ENCODE peak calls at places on chromosomes 12 and 14, in seven cellular contexts. Q, W, H, F, Z, L and U are unnamed samples.

GRCh38 chr12:66453111-66453510 is 150.8 kb downstream of the HELB start:
- DNase-seq in Q (no peak), W (no peak), H (no peak), F (no peak), Z (no peak), L (no peak), U (no peak)

GRCh38 chr12:103964805-103965204 is 867 bp upstream of the TDG start:
- DNase-seq in Q (no peak), W (no peak), H (no peak), F (no peak), Z (no peak), L (no peak), U (no peak)

GRCh38 chr12:2892246-2892645 is 1.6 kb downstream of the TULP3 start:
- DNase-seq in Q (peak; percentile 62), W (no peak), H (no peak), F (no peak), Z (no peak), L (no peak), U (no peak)

GRCh38 chr12:52147367-52147972 is 44.3 kb downstream of the KRT80 start:
- DNase-seq in Q (peak; percentile 98), W (peak; percentile 9), H (peak; percentile 42), F (peak; percentile 67), Z (peak; percentile 96), L (peak; percentile 99), U (no peak)

GRCh38 chr12:103482365-103482764 is 13.4 kb downstream of the C12orf42 start:
- DNase-seq in Q (no peak), W (no peak), H (no peak), F (no peak), Z (no peak), L (no peak), U (no peak)

GRCh38 chr14:95156153-95156764 is 1.1 kb downstream of the DICER1 start:
- DNase-seq in Q (peak; percentile 11), W (no peak), H (no peak), F (no peak), Z (peak; percentile 15), L (peak; percentile 6), U (no peak)

GRCh38 chr12:122862110-122862634 is 26.9 kb downstream of the HIP1R start:
- DNase-seq in Q (no peak), W (no peak), H (no peak), F (no peak), Z (no peak), L (no peak), U (peak; percentile 24)

GRCh38 chr12:113232787-113233585 is 11.7 kb downstream of the TPCN1 start:
- DNase-seq in Q (no peak), W (peak; percentile 76), H (peak; percentile 76), F (peak; percentile 84), Z (no peak), L (no peak), U (peak; percentile 62)

GRCh38 chr14:71855399-71856036 is 76.7 kb upstream of the RGS6 start:
- DNase-seq in Q (peak; percentile 61), W (no peak), H (peak; percentile 8), F (peak; percentile 77), Z (peak; percentile 85), L (peak; percentile 89), U (peak; percentile 35)

GRCh38 chr14:90781344-90781761 is 34.9 kb downstream of the TTC7B start:
- DNase-seq in Q (peak; percentile 32), W (no peak), H (no peak), F (no peak), Z (peak; percentile 85), L (peak; percentile 63), U (no peak)

GRCh38 chr14:98198385-98198784 is 1073.6 kb downstream of the BCL11B start:
- DNase-seq in Q (no peak), W (no peak), H (no peak), F (no peak), Z (no peak), L (peak; percentile 13), U (no peak)

GRCh38 chr12:78864483-78865296 is at the start of gene SYT1:
- DNase-seq in Q (peak; percentile 88), W (peak; percentile 42), H (peak; percentile 48), F (peak; percentile 92), Z (peak; percentile 63), L (peak; percentile 76), U (peak; percentile 57)

GRCh38 chr14:104864267-104865068 is 600 bp upstream of the CEP170B start:
- DNase-seq in Q (no peak), W (no peak), H (no peak), F (peak; percentile 84), Z (peak; percentile 10), L (peak; percentile 77), U (no peak)

GRCh38 chr14:104438166-104438887 is 141.2 kb upstream of the C14orf180 start:
- DNase-seq in Q (no peak), W (no peak), H (no peak), F (no peak), Z (no peak), L (no peak), U (no peak)